ENCODE peak calls at places on chromosomes 3 and 15, in five cellular contexts. H is spleen, Q is memory B cell, C is neural crest cell, S is A549. A is an unnamed sample.

GRCh38 chr3:143307613-143308183 is 188.1 kb downstream of the CHST2 start:
- DNase-seq in Q (no peak), C (no peak), H (no peak), S (peak), A (no peak)

GRCh38 chr15:39788800-39789565 is 6.3 kb upstream of the FSIP1 start:
- DNase-seq in Q (no peak), C (no peak), S (no peak), H (no peak), A (no peak)

GRCh38 chr3:42685891-42686820 is 819 bp downstream of the KLHL40 start:
- DNase-seq in H (peak), C (no peak), S (no peak), Q (no peak), A (no peak)

GRCh38 chr3:188683032-188683491 is 488.7 kb upstream of the TPRG1 start:
- DNase-seq in H (no peak), S (no peak), Q (no peak), C (no peak), A (no peak)

GRCh38 chr3:188188911-188189310 is 35.0 kb downstream of the LPP start:
- DNase-seq in S (no peak), Q (no peak), C (no peak), H (no peak), A (no peak)

GRCh38 chr3:45907769-45908705 is 21.7 kb downstream of the CCR9 start:
- DNase-seq in H (no peak), Q (no peak), C (no peak), S (no peak), A (peak)

GRCh38 chr15:92809880-92810361 is 90.2 kb upstream of the CHD2 start:
- DNase-seq in S (peak), H (peak), Q (peak), C (no peak), A (peak)

GRCh38 chr3:152071924-152072323 is 196.8 kb upstream of the MBNL1 start:
- DNase-seq in C (no peak), H (no peak), S (peak), Q (no peak), A (no peak)

GRCh38 chr3:15647629-15648167 is 46.2 kb downstream of the BTD start:
- DNase-seq in Q (peak), C (no peak), H (no peak), S (no peak), A (peak)

GRCh38 chr3:42732829-42733459 is 30.3 kb upstream of the HHATL start:
- DNase-seq in H (no peak), C (no peak), Q (no peak), S (no peak), A (no peak)

GRCh38 chr15:34584321-34584668 is 844 bp upstream of the GOLGA8B start:
- DNase-seq in C (no peak), Q (no peak), H (no peak), S (no peak), A (no peak)

GRCh38 chr3:48306860-48307530 is 26.5 kb downstream of the SPINK8 start:
- DNase-seq in C (no peak), S (no peak), Q (no peak), H (no peak), A (no peak)

GRCh38 chr3:151584603-151585002 is 123.7 kb upstream of the IGSF10 start:
- DNase-seq in H (no peak), Q (no peak), S (no peak), C (no peak), A (no peak)

GRCh38 chr3:15528881-15529537 is 7.5 kb upstream of the COLQ start:
- DNase-seq in Q (no peak), H (no peak), S (no peak), C (no peak), A (no peak)

GRCh38 chr15:56806147-56806536 is 72.8 kb upstream of the ZNF280D start:
- DNase-seq in H (no peak), Q (peak), C (no peak), S (no peak), A (no peak)

GRCh38 chr3:107461721-107462120 is 61.0 kb upstream of the BBX start:
- DNase-seq in S (no peak), Q (no peak), H (no peak), C (no peak), A (no peak)

GRCh38 chr15:68445351-68445750 is 13.4 kb upstream of the ITGA11 start:
- DNase-seq in S (no peak), C (no peak), H (no peak), Q (no peak), A (no peak)

GRCh38 chr3:83224101-83224868 is 1462.8 kb upstream of the GBE1 start:
- DNase-seq in Q (no peak), C (no peak), S (no peak), H (no peak), A (no peak)

GRCh38 chr3:192685801-192686200 is 41.5 kb downstream of the FGF12 start:
- DNase-seq in S (no peak), C (no peak), H (no peak), Q (no peak), A (no peak)

GRCh38 chr3:110296885-110297284 is 774.7 kb upstream of the NECTIN3 start:
- DNase-seq in H (no peak), S (no peak), C (no peak), Q (no peak), A (no peak)

GRCh38 chr3:174270841-174271240 is 588.3 kb upstream of the NAALADL2 start:
- DNase-seq in S (no peak), Q (no peak), C (no peak), H (no peak), A (no peak)

GRCh38 chr15:90219421-90220141 is 14.2 kb downstream of the CIB1 start:
- DNase-seq in H (peak), S (no peak), C (peak), Q (peak), A (peak)

GRCh38 chr15:40325188-40325587 is 1.7 kb downstream of the INAFM2 start:
- DNase-seq in S (no peak), H (no peak), Q (no peak), C (no peak), A (no peak)

GRCh38 chr3:95354494-95354893 is 1291.6 kb downstream of the NSUN3 start:
- DNase-seq in C (no peak), H (no peak), Q (no peak), S (no peak), A (no peak)